ENCODE peak calls at places on chromosomes 5 and 9, in seven cellular contexts. K is SK-N-SH, Z is GM12892, O is GM12878, A is HepG2, P is K562, J is H1. X is an unnamed sample.

GRCh38 chr5:82445729-82446349 is 167.7 kb upstream of the RPS23 start:
- DNase-seq in K (no peak), Z (no peak), O (no peak), A (no peak), P (no peak), J (no peak), X (no peak)

GRCh38 chr9:101333490-101333889 is 51.3 kb downstream of the BAAT start:
- DNase-seq in K (no peak), Z (no peak), O (no peak), A (no peak), P (no peak), J (no peak), X (no peak)

GRCh38 chr5:139638090-139638735 is 9.9 kb upstream of the CXXC5 start:
- DNase-seq in K (peak), Z (no peak), O (no peak), A (no peak), P (peak), J (no peak), X (no peak)

GRCh38 chr9:137371966-137372651 is 50.9 kb downstream of the EXD3 start:
- DNase-seq in K (no peak), Z (no peak), O (no peak), A (no peak), P (no peak), J (no peak), X (no peak)

GRCh38 chr9:109973336-109973735 is 193.3 kb downstream of the PALM2AKAP2 start:
- DNase-seq in K (no peak), Z (no peak), O (no peak), A (no peak), P (no peak), J (no peak), X (no peak)

GRCh38 chr9:85157763-85158162 is 488.2 kb downstream of the NTRK2 start:
- DNase-seq in K (peak), Z (no peak), O (no peak), A (no peak), P (no peak), J (no peak), X (no peak)

GRCh38 chr9:104992696-104993095 is 64.7 kb upstream of the ABCA1 start:
- DNase-seq in K (no peak), Z (no peak), O (no peak), A (peak), P (no peak), J (no peak), X (no peak)

GRCh38 chr9:130932220-130933069 is 6.6 kb downstream of the FIBCD1 start:
- DNase-seq in K (no peak), Z (no peak), O (no peak), A (no peak), P (peak), J (no peak), X (no peak)

GRCh38 chr5:135210286-135211055 is 176.4 kb upstream of the PITX1 start:
- DNase-seq in K (no peak), Z (no peak), O (no peak), A (no peak), P (no peak), J (no peak), X (no peak)

GRCh38 chr5:154723740-154724505 is 31.3 kb upstream of the LARP1 start:
- DNase-seq in K (no peak), Z (no peak), O (no peak), A (no peak), P (peak), J (no peak), X (no peak)

GRCh38 chr9:87280421-87280820 is 217.2 kb upstream of the DAPK1 start:
- DNase-seq in K (no peak), Z (no peak), O (no peak), A (no peak), P (no peak), J (no peak), X (no peak)

GRCh38 chr5:9733456-9733855 is 103.3 kb upstream of the TAS2R1 start:
- DNase-seq in K (no peak), Z (no peak), O (no peak), A (no peak), P (no peak), J (no peak), X (no peak)

GRCh38 chr9:92726971-92727715 is 37.5 kb downstream of the BICD2 start:
- DNase-seq in K (no peak), Z (no peak), O (no peak), A (no peak), P (no peak), J (no peak), X (no peak)

GRCh38 chr5:31952034-31952433 is 222.1 kb downstream of the GOLPH3 start:
- DNase-seq in K (no peak), Z (no peak), O (no peak), A (no peak), P (no peak), J (no peak), X (no peak)

GRCh38 chr5:158802941-158803341 is 296.8 kb downstream of the EBF1 start:
- DNase-seq in K (no peak), Z (no peak), O (no peak), A (no peak), P (no peak), J (no peak), X (no peak)

GRCh38 chr5:134503088-134503936 is 22.2 kb upstream of the JADE2 start:
- DNase-seq in K (peak), Z (peak), O (peak), A (peak), P (peak), J (no peak), X (peak)

DNA sequence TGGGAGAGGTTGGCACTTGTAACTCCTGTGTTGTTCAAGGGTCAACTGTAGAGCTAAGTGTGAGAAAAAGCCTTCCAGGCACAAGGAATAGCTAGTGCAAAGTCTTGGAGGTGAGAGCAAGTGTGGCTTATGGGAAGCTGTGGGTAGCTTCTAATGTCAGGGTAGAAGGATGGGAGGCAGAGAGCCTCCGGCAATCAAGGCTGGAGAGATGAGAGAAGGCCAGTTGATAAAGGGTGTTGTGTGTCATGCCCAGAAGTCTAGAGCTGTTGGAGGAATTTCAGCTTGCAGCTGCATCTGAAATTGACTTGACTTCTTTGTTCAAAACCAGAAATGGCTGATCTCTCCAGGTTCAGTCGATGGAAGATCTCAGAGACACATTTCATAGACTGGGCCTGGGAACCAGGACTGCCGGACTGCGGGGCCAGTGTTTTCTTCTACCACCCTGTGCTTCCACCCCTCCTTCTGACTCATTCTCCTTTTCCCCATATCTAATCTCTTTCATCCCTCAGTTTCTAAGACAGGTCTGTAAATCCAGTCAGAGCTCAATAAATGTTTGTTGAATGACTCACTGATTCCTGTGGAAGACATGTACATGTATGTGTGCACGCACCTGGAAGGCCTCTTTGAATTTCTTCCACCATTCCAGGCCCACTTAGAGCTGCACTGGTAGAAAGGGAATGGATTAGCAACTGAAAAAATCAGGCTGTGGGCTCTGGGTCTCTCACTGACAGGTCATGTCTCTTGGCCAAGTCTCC is 67.8 kb upstream of the KLF4 start:
- DNase-seq in K (no peak), Z (no peak), O (no peak), A (no peak), P (no peak), J (no peak), X (no peak)
- TF ChIP-seq POLR2AphosphoS5 in K (no peak), Z (no peak), O (no peak), A (no peak), P (no peak), J (no peak), X (no peak)

DNA sequence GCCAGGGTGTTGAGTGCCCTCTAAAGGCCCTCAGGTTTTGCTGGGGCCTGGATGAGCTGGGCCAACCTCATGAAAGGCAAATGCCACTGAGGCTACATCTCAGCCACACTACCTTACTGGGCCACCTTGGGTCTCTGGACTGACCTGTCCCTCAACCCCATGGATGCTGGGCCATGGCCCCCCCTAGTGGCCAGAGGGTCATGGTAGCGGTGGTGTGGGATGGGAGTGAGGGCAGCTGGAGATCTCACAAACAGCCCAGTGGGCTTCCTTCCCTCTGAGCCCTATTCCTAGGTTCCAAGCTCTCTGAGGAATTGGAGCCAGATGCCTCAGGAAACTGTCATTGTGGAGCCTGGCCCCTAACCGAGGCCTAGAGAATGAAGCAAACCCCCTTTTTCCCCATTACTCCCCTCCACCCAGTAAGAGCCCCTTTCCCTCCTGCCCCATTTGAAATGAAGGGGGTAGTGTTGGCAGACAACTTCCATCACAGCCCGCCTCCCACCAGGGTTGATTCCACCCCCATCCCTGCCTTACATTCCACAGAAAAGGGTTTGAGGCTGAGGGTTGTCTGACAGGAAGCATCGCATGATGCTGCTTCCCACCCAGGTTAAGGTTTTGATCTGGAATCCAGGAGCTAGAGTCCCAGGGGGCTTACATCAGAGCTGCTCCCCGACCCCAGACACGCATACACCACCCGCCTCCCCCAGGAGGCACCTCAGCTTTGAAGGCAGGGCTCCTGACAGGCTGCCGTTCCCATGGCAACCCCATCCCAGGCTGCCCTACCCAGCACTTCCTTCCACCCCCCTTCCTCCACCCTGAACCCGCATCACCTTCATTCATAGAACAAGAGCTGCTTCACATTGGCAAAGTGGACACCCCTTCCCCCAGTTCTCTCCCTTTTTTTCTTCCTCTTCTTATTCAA is 63.9 kb downstream of the PCDH1 start:
- DNase-seq in K (peak), Z (peak), O (no peak), A (peak), P (peak), J (no peak), X (peak)
- TF ChIP-seq TAF1 in K (no peak), Z (no peak), O (no peak), A (no peak), P (no peak), J (no peak), X (no peak)

GRCh38 chr9:134410078-134410834 is 84.0 kb downstream of the RXRA start:
- DNase-seq in K (no peak), Z (no peak), O (no peak), A (no peak), P (no peak), J (no peak), X (no peak)
- TF ChIP-seq POLR2AphosphoS5 in K (no peak), Z (no peak), O (no peak), A (no peak), P (no peak), J (no peak), X (no peak)

GRCh38 chr9:89114741-89115140 is 63.9 kb downstream of the SHC3 start:
- DNase-seq in K (no peak), Z (no peak), O (no peak), A (no peak), P (no peak), J (no peak), X (no peak)

GRCh38 chr9:89112243-89112642 is 66.4 kb downstream of the SHC3 start:
- DNase-seq in K (no peak), Z (no peak), O (no peak), A (no peak), P (no peak), J (no peak), X (no peak)

GRCh38 chr9:89115426-89115825 is 63.2 kb downstream of the SHC3 start:
- DNase-seq in K (no peak), Z (no peak), O (no peak), A (no peak), P (no peak), J (no peak), X (no peak)

GRCh38 chr9:89113851-89114250 is 64.8 kb downstream of the SHC3 start:
- DNase-seq in K (no peak), Z (no peak), O (no peak), A (no peak), P (no peak), J (no peak), X (no peak)

GRCh38 chr9:89116064-89116817 is 62.4 kb downstream of the SHC3 start:
- DNase-seq in K (no peak), Z (no peak), O (no peak), A (no peak), P (no peak), J (no peak), X (no peak)
- TF ChIP-seq TAF1 in K (no peak), Z (no peak), O (no peak), A (no peak), P (no peak), J (no peak), X (no peak)

GRCh38 chr5:43008369-43009158 is 31.6 kb downstream of the ANXA2R start:
- DNase-seq in K (peak), Z (no peak), O (no peak), A (peak), P (peak), J (no peak), X (no peak)
- TF ChIP-seq POLR2AphosphoS5 in K (peak), Z (peak), O (no peak), A (peak), P (peak), J (no peak), X (peak)

GRCh38 chr9:23621166-23621565 is 204.9 kb downstream of the ELAVL2 start:
- DNase-seq in K (no peak), Z (no peak), O (no peak), A (no peak), P (no peak), J (no peak), X (no peak)

GRCh38 chr9:23622396-23622795 is 203.6 kb downstream of the ELAVL2 start:
- DNase-seq in K (no peak), Z (no peak), O (no peak), A (no peak), P (no peak), J (no peak), X (no peak)

DNA sequence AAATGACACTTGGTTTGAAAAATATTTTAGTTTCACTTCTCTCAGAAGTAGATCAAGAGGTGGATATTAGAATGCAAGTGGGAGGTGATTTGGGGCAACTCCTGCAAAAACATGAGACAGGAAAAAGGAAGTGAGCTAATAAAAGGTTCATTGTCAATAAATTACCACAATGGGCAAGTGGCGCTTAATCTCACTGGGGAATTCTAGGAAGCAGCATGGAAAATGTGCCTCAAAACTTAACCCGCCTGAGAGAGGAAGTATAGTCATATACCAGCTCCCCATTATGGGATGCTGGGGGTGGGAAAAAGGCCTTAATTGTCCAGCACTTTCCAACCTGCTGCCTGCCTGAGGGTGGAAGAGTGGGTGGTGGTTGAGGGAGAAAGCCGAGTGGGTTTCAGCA is 204.1 kb downstream of the ELAVL2 start:
- DNase-seq in K (no peak), Z (no peak), O (no peak), A (no peak), P (no peak), J (no peak), X (no peak)
- TF ChIP-seq TAF1 in K (no peak), Z (no peak), O (no peak), A (no peak), P (no peak), J (no peak), X (no peak)

DNA sequence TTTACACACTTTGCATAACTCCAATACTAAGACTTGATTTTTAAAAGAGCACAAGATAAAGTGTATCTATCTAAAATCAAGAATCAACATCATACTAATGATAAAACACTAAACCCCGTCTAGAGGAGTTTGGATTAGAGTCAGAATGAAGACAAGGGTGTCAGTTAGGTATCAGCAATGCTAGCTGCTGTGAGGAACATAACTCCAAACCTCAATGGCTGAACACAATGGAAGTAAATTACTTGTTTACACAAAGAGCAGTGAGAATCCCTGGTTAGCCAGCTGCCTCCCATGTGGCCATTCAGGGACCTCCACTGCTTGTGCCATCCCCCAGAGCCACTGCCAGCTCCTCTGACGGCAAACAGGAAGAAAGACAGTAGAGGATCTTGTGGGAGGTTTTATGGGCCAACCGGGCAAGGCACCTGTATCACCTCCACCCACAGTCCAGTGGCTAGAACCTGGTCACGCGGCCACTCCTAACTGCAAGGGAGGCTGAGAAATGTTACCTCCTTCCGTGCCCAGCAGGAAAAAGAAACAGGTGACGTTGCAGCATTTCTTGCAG is 24.0 kb upstream of the GRHPR start:
- DNase-seq in K (no peak), Z (no peak), O (no peak), A (no peak), P (no peak), J (no peak), X (no peak)
- TF ChIP-seq POLR2AphosphoS5 in K (no peak), Z (no peak), O (no peak), A (no peak), P (no peak), J (no peak), X (peak)

GRCh38 chr5:151082274-151082902 is 1.6 kb upstream of the TNIP1 start:
- DNase-seq in K (peak), Z (no peak), O (no peak), A (peak), P (peak), J (no peak), X (no peak)

GRCh38 chr5:151081426-151082273 is 816 bp upstream of the TNIP1 start:
- DNase-seq in K (no peak), Z (no peak), O (no peak), A (peak), P (peak), J (no peak), X (no peak)

GRCh38 chr5:151084363-151084762 is 3.5 kb upstream of the TNIP1 start:
- DNase-seq in K (no peak), Z (no peak), O (no peak), A (no peak), P (no peak), J (no peak), X (no peak)

GRCh38 chr5:151080620-151081425 is at the start of gene TNIP1:
- DNase-seq in K (peak), Z (peak), O (no peak), A (peak), P (peak), J (peak), X (peak)

GRCh38 chr5:151082976-151083651 is 2.3 kb upstream of the TNIP1 start:
- DNase-seq in K (no peak), Z (no peak), O (no peak), A (no peak), P (no peak), J (no peak), X (no peak)
- TF ChIP-seq TAF1 in K (no peak), Z (no peak), O (no peak), A (no peak), P (no peak), J (no peak), X (no peak)

GRCh38 chr5:71841107-71841506 is 122.0 kb downstream of the CARTPT start:
- DNase-seq in K (no peak), Z (no peak), O (no peak), A (no peak), P (no peak), J (no peak), X (no peak)

GRCh38 chr5:71838286-71838685 is 119.2 kb downstream of the CARTPT start:
- DNase-seq in K (no peak), Z (no peak), O (no peak), A (no peak), P (no peak), J (no peak), X (no peak)

GRCh38 chr5:71836547-71837112 is 117.6 kb downstream of the CARTPT start:
- DNase-seq in K (no peak), Z (no peak), O (no peak), A (no peak), P (no peak), J (no peak), X (no peak)

GRCh38 chr5:71836084-71836483 is 117.0 kb downstream of the CARTPT start:
- DNase-seq in K (peak), Z (no peak), O (no peak), A (no peak), P (no peak), J (no peak), X (no peak)

DNA sequence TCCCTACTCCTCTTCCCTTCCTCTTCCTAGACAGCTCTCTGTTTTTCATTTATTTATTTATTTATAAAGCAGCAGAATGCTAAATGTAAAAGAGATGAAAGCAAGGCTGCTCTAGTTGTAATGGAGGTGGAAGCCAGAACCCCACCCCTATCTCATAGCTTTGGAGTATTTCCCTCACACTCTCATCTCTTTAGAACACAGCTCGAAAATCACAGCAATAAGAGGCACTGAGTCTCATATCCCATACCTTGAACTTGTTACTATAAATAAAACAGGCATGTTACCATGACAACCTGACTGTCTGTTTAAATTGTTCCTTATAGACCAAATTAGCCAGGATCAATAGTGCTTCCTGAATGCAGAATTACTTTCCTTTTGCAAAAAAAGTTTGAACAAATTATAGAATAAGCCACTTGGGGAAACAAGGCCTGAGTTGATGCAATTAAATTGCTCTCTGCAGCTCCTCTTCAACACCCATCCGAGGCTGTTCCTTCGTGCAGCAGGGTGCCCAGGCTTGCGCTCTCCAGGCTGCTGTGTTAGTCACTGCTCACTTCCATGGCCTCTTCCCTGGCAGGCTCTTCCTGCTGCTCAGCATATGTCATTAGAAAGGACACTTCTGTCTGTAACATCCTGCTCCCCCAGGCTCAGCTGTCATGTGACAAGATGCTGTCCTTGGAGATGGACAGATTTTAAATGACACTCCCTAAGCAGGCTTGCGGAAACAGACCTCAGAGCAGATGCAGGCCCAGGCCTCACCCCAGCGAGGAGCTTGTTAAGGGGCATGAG is 120.2 kb downstream of the CARTPT start:
- DNase-seq in K (peak), Z (no peak), O (no peak), A (no peak), P (no peak), J (no peak), X (no peak)
- TF ChIP-seq POLR2AphosphoS5 in K (no peak), Z (no peak), O (no peak), A (no peak), P (no peak), J (no peak), X (no peak)

X was measured in GM12891.